ENCODE peak calls at places on chromosomes 11 and 22, in eight cellular contexts. One of them, this sample, is unnamed.

GRCh38 chr11:32949739-32950138 is 57.1 kb downstream of the QSER1 start:
- DNase-seq in A673: no peak
- DNase-seq in T-helper 2 cell: no peak
- DNase-seq in SK-MEL-5: no peak
- DNase-seq in Caki2: no peak
- DNase-seq in mammary epithelial cell: no peak
- DNase-seq in M059J: no peak
- DNase-seq in ELR: no peak
- DNase-seq in this sample: no peak

GRCh38 chr11:13984616-13985474 is 22.3 kb downstream of the SPON1 start:
- DNase-seq in T-helper 2 cell: no peak
- DNase-seq in mammary epithelial cell: no peak
- DNase-seq in ELR: peak
- DNase-seq in A673: no peak
- DNase-seq in M059J: peak
- DNase-seq in SK-MEL-5: no peak
- DNase-seq in Caki2: no peak
- DNase-seq in this sample: no peak

GRCh38 chr11:100756556-100756955 is 69.5 kb downstream of the ARHGAP42 start:
- DNase-seq in mammary epithelial cell: no peak
- DNase-seq in T-helper 2 cell: no peak
- DNase-seq in ELR: no peak
- DNase-seq in M059J: no peak
- DNase-seq in A673: peak
- DNase-seq in Caki2: no peak
- DNase-seq in SK-MEL-5: no peak
- DNase-seq in this sample: no peak

GRCh38 chr11:32478277-32478731 is 43.0 kb upstream of the WT1 start:
- DNase-seq in Caki2: no peak
- DNase-seq in T-helper 2 cell: no peak
- DNase-seq in A673: no peak
- DNase-seq in ELR: no peak
- DNase-seq in SK-MEL-5: no peak
- DNase-seq in M059J: no peak
- DNase-seq in mammary epithelial cell: no peak
- DNase-seq in this sample: no peak

GRCh38 chr11:42598341-42598740 is 713.5 kb upstream of the API5 start:
- DNase-seq in ELR: no peak
- DNase-seq in mammary epithelial cell: no peak
- DNase-seq in SK-MEL-5: no peak
- DNase-seq in Caki2: no peak
- DNase-seq in A673: no peak
- DNase-seq in T-helper 2 cell: no peak
- DNase-seq in M059J: no peak
- DNase-seq in this sample: no peak

GRCh38 chr22:31497148-31497938 is 1.0 kb downstream of the SFI1 start:
- DNase-seq in mammary epithelial cell: no peak
- DNase-seq in T-helper 2 cell: no peak
- DNase-seq in M059J: no peak
- DNase-seq in A673: no peak
- DNase-seq in ELR: no peak
- DNase-seq in SK-MEL-5: no peak
- DNase-seq in Caki2: peak
- DNase-seq in this sample: peak

GRCh38 chr11:9732453-9732852 is 68.6 kb downstream of the SWAP70 start:
- DNase-seq in Caki2: no peak
- DNase-seq in A673: peak
- DNase-seq in M059J: no peak
- DNase-seq in T-helper 2 cell: no peak
- DNase-seq in ELR: no peak
- DNase-seq in mammary epithelial cell: no peak
- DNase-seq in SK-MEL-5: no peak
- DNase-seq in this sample: no peak

GRCh38 chr11:118608268-118609214 is 1.1 kb downstream of the PHLDB1 start:
- DNase-seq in mammary epithelial cell: peak
- DNase-seq in A673: peak
- DNase-seq in ELR: peak
- DNase-seq in SK-MEL-5: no peak
- DNase-seq in T-helper 2 cell: peak
- DNase-seq in M059J: peak
- DNase-seq in Caki2: no peak
- DNase-seq in this sample: peak

GRCh38 chr11:116605543-116605942 is 167.2 kb downstream of the BUD13 start:
- DNase-seq in T-helper 2 cell: no peak
- DNase-seq in Caki2: peak
- DNase-seq in M059J: peak
- DNase-seq in mammary epithelial cell: peak
- DNase-seq in ELR: peak
- DNase-seq in SK-MEL-5: peak
- DNase-seq in A673: peak
- DNase-seq in this sample: no peak

GRCh38 chr22:47092896-47093311 is 330.5 kb downstream of the TBC1D22A start:
- DNase-seq in mammary epithelial cell: peak
- DNase-seq in T-helper 2 cell: no peak
- DNase-seq in Caki2: peak
- DNase-seq in A673: peak
- DNase-seq in SK-MEL-5: no peak
- DNase-seq in M059J: peak
- DNase-seq in ELR: peak
- DNase-seq in this sample: no peak

GRCh38 chr11:129131361-129131760 is 60.8 kb downstream of the ARHGAP32 start:
- DNase-seq in A673: no peak
- DNase-seq in M059J: no peak
- DNase-seq in T-helper 2 cell: no peak
- DNase-seq in mammary epithelial cell: peak
- DNase-seq in SK-MEL-5: no peak
- DNase-seq in ELR: no peak
- DNase-seq in Caki2: no peak
- DNase-seq in this sample: no peak

GRCh38 chr22:44550666-44551491 is 52.8 kb upstream of the RTL6 start:
- DNase-seq in T-helper 2 cell: peak
- DNase-seq in Caki2: peak
- DNase-seq in ELR: peak
- DNase-seq in SK-MEL-5: peak
- DNase-seq in mammary epithelial cell: peak
- DNase-seq in M059J: peak
- DNase-seq in A673: no peak
- DNase-seq in this sample: no peak

GRCh38 chr11:8905528-8906165 is 5.3 kb upstream of the AKIP1 start:
- DNase-seq in T-helper 2 cell: no peak
- DNase-seq in Caki2: no peak
- DNase-seq in mammary epithelial cell: peak
- DNase-seq in M059J: peak
- DNase-seq in A673: peak
- DNase-seq in SK-MEL-5: peak
- DNase-seq in ELR: peak
- DNase-seq in this sample: no peak

GRCh38 chr11:73292481-73292880 is 15.6 kb upstream of the ARHGEF17 start:
- DNase-seq in Caki2: no peak
- DNase-seq in A673: peak
- DNase-seq in mammary epithelial cell: no peak
- DNase-seq in M059J: peak
- DNase-seq in T-helper 2 cell: no peak
- DNase-seq in SK-MEL-5: no peak
- DNase-seq in ELR: no peak
- DNase-seq in this sample: no peak

GRCh38 chr11:47236482-47236881 is 12.1 kb downstream of the ACP2 start:
- DNase-seq in Caki2: no peak
- DNase-seq in T-helper 2 cell: no peak
- DNase-seq in A673: peak
- DNase-seq in M059J: peak
- DNase-seq in mammary epithelial cell: no peak
- DNase-seq in ELR: peak
- DNase-seq in SK-MEL-5: no peak
- DNase-seq in this sample: no peak

GRCh38 chr11:102833731-102834130 is 9.7 kb downstream of the MMP3 start:
- DNase-seq in mammary epithelial cell: no peak
- DNase-seq in Caki2: no peak
- DNase-seq in T-helper 2 cell: no peak
- DNase-seq in A673: no peak
- DNase-seq in ELR: no peak
- DNase-seq in M059J: no peak
- DNase-seq in SK-MEL-5: no peak
- DNase-seq in this sample: no peak

GRCh38 chr11:62077136-62077535 is 46.7 kb upstream of the INCENP start:
- DNase-seq in A673: no peak
- DNase-seq in SK-MEL-5: no peak
- DNase-seq in T-helper 2 cell: no peak
- DNase-seq in M059J: no peak
- DNase-seq in ELR: peak
- DNase-seq in Caki2: no peak
- DNase-seq in mammary epithelial cell: no peak
- DNase-seq in this sample: no peak

GRCh38 chr22:36097880-36098279 is 62.7 kb downstream of the APOL3 start:
- DNase-seq in A673: no peak
- DNase-seq in M059J: no peak
- DNase-seq in ELR: no peak
- DNase-seq in Caki2: no peak
- DNase-seq in SK-MEL-5: peak
- DNase-seq in T-helper 2 cell: no peak
- DNase-seq in mammary epithelial cell: peak
- DNase-seq in this sample: no peak

This sample was measured in CD8-positive, alpha-beta T cell.